ENCODE peak calls at places on chromosome 12, in four cellular contexts. One of them, this sample, is unnamed.

GRCh38 chr12:26286186-26286585 is 90.8 kb downstream of the SSPN start:
- DNase-seq in PC-9: no peak
- DNase-seq in SK-N-SH: no peak
- DNase-seq in PC-3: peak; percentile 28
- DNase-seq in this sample: no peak

GRCh38 chr12:11861864-11862600 is 208.7 kb upstream of the BCL2L14 start:
- DNase-seq in PC-9: no peak
- DNase-seq in SK-N-SH: no peak
- DNase-seq in PC-3: no peak
- DNase-seq in this sample: no peak

GRCh38 chr12:11147420-11147819 is 13.0 kb upstream of the TAS2R30 start:
- DNase-seq in PC-9: no peak
- DNase-seq in SK-N-SH: no peak
- DNase-seq in PC-3: no peak
- DNase-seq in this sample: no peak

GRCh38 chr12:104533134-104533533 is 76.4 kb downstream of the CHST11 start:
- DNase-seq in PC-9: no peak
- DNase-seq in SK-N-SH: no peak
- DNase-seq in PC-3: peak; percentile 16
- DNase-seq in this sample: no peak

GRCh38 chr12:65821336-65821735 is 2.9 kb upstream of the HMGA2 start:
- DNase-seq in PC-9: no peak
- DNase-seq in SK-N-SH: no peak
- DNase-seq in PC-3: peak; percentile 37
- DNase-seq in this sample: peak; percentile 49

GRCh38 chr12:3000548-3001275 is 41.5 kb downstream of the TEAD4 start:
- DNase-seq in PC-9: no peak
- DNase-seq in SK-N-SH: no peak
- DNase-seq in PC-3: no peak
- DNase-seq in this sample: peak; percentile 8

GRCh38 chr12:109308534-109309440 is at the start of gene FOXN4:
- DNase-seq in PC-9: no peak
- DNase-seq in SK-N-SH: peak; percentile 84
- DNase-seq in PC-3: no peak
- DNase-seq in this sample: no peak

GRCh38 chr12:24075650-24076049 is 126.2 kb upstream of the SOX5 start:
- DNase-seq in PC-9: no peak
- DNase-seq in SK-N-SH: no peak
- DNase-seq in PC-3: no peak
- DNase-seq in this sample: no peak

GRCh38 chr12:46535907-46536306 is 163.3 kb upstream of the SLC38A2 start:
- DNase-seq in PC-9: no peak
- DNase-seq in SK-N-SH: no peak
- DNase-seq in PC-3: no peak
- DNase-seq in this sample: no peak

GRCh38 chr12:124772467-124773170 is 91.0 kb downstream of the SCARB1 start:
- DNase-seq in PC-9: no peak
- DNase-seq in SK-N-SH: no peak
- DNase-seq in PC-3: peak; percentile 29
- DNase-seq in this sample: peak; percentile 24

GRCh38 chr12:62469704-62470103 is 3.1 kb downstream of the MON2 start:
- DNase-seq in PC-9: no peak
- DNase-seq in SK-N-SH: no peak
- DNase-seq in PC-3: no peak
- DNase-seq in this sample: no peak

GRCh38 chr12:58741226-58741625 is 179.1 kb downstream of the LRIG3 start:
- DNase-seq in PC-9: no peak
- DNase-seq in SK-N-SH: no peak
- DNase-seq in PC-3: no peak
- DNase-seq in this sample: no peak

GRCh38 chr12:113818278-113818677 is 147.8 kb downstream of the RBM19 start:
- DNase-seq in PC-9: no peak
- DNase-seq in SK-N-SH: no peak
- DNase-seq in PC-3: no peak
- DNase-seq in this sample: peak; percentile 10

GRCh38 chr12:54569072-54569471 is 19.4 kb downstream of the PPP1R1A start:
- DNase-seq in PC-9: no peak
- DNase-seq in SK-N-SH: no peak
- DNase-seq in PC-3: no peak
- DNase-seq in this sample: no peak

GRCh38 chr12:103495783-103496456 is at the start of gene C12orf42:
- DNase-seq in PC-9: no peak
- DNase-seq in SK-N-SH: peak; percentile 74
- DNase-seq in PC-3: peak; percentile 76
- DNase-seq in this sample: peak; percentile 47
- H3K4me2 ChIP-seq in PC-9: no peak within 1 kb of the TSS
- H3K4me2 ChIP-seq in SK-N-SH: peak within 1 kb of the TSS; percentile 84
- H3K4me2 ChIP-seq in PC-3: peak within 1 kb of the TSS; percentile 84
- H3K4me2 ChIP-seq in this sample: peak within 1 kb of the TSS; percentile 38

GRCh38 chr12:68247785-68248184 is 5.6 kb downstream of the IL22 start:
- DNase-seq in PC-9: no peak
- DNase-seq in SK-N-SH: no peak
- DNase-seq in PC-3: no peak
- DNase-seq in this sample: no peak

GRCh38 chr12:68240975-68241374 is 12.4 kb downstream of the IL22 start:
- DNase-seq in PC-9: no peak
- DNase-seq in SK-N-SH: no peak
- DNase-seq in PC-3: peak; percentile 8
- DNase-seq in this sample: peak; percentile 59

GRCh38 chr12:68242777-68243176 is 10.6 kb downstream of the IL22 start:
- DNase-seq in PC-9: no peak
- DNase-seq in SK-N-SH: no peak
- DNase-seq in PC-3: no peak
- DNase-seq in this sample: no peak

GRCh38 chr12:68246350-68246749 is 7.1 kb downstream of the IL22 start:
- DNase-seq in PC-9: no peak
- DNase-seq in SK-N-SH: no peak
- DNase-seq in PC-3: no peak
- DNase-seq in this sample: no peak

GRCh38 chr12:68245071-68246021 is 8.1 kb downstream of the IL22 start:
- DNase-seq in PC-9: no peak
- DNase-seq in SK-N-SH: peak; percentile 27
- DNase-seq in PC-3: no peak
- DNase-seq in this sample: no peak
- H3K27me3 ChIP-seq in PC-9: no peaks in the 10 kb centered on the region
- H3K27me3 ChIP-seq in SK-N-SH: no peaks in the 10 kb centered on the region
- H3K27me3 ChIP-seq in PC-3: no peaks in the 10 kb centered on the region
- H3K27me3 ChIP-seq in this sample: peaks cover 4% of the 10 kb centered on the region

GRCh38 chr12:89350661-89351488 is 1.4 kb downstream of the DUSP6 start:
- DNase-seq in PC-9: no peak
- DNase-seq in SK-N-SH: no peak
- DNase-seq in PC-3: no peak
- DNase-seq in this sample: peak; percentile 42
- H3F3A ChIP-seq in PC-9: peaks cover 67% of the 10 kb centered on the region
- H3F3A ChIP-seq in SK-N-SH: peaks cover 17% of the 10 kb centered on the region
- H3F3A ChIP-seq in PC-3: peaks cover 9% of the 10 kb centered on the region
- H3F3A ChIP-seq in this sample: peaks cover 65% of the 10 kb centered on the region

DNA sequence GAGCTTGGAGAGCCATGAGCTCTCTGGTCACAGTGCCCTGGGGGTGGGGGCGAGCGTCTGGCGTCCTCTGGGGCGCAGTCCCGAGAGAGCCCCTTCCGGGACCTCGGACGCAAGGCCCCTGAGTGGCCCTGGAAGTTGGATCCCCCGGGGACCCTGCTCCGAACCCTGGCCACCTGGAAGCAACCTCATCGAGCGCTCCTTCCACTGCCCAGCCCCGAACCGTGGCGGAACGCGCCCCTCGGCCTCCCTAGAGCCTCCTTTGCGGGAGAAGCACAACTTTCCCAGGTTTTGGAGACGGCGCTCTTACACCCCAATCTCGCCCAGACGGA is 1.2 kb downstream of the NOS1 start:
- DNase-seq in PC-9: no peak
- DNase-seq in SK-N-SH: peak; percentile 43
- DNase-seq in PC-3: no peak
- DNase-seq in this sample: no peak
- H3K4me2 ChIP-seq in PC-9: no peak overlapping the region
- H3K4me2 ChIP-seq in SK-N-SH: peak overlapping the region; percentile 57
- H3K4me2 ChIP-seq in PC-3: peak overlapping the region; percentile 65
- H3K4me2 ChIP-seq in this sample: no peak overlapping the region

GRCh38 chr12:102950950-102951490 is 6.5 kb upstream of the ASCL1 start:
- DNase-seq in PC-9: no peak
- DNase-seq in SK-N-SH: no peak
- DNase-seq in PC-3: no peak
- DNase-seq in this sample: no peak

GRCh38 chr12:102953221-102953620 is 4.3 kb upstream of the ASCL1 start:
- DNase-seq in PC-9: no peak
- DNase-seq in SK-N-SH: no peak
- DNase-seq in PC-3: no peak
- DNase-seq in this sample: no peak

GRCh38 chr12:102956738-102957338 is 636 bp upstream of the ASCL1 start:
- DNase-seq in PC-9: no peak
- DNase-seq in SK-N-SH: no peak
- DNase-seq in PC-3: no peak
- DNase-seq in this sample: no peak

GRCh38 chr12:102955926-102956737 is 1.3 kb upstream of the ASCL1 start:
- DNase-seq in PC-9: no peak
- DNase-seq in SK-N-SH: peak; percentile 73
- DNase-seq in PC-3: no peak
- DNase-seq in this sample: peak; percentile 13

DNA sequence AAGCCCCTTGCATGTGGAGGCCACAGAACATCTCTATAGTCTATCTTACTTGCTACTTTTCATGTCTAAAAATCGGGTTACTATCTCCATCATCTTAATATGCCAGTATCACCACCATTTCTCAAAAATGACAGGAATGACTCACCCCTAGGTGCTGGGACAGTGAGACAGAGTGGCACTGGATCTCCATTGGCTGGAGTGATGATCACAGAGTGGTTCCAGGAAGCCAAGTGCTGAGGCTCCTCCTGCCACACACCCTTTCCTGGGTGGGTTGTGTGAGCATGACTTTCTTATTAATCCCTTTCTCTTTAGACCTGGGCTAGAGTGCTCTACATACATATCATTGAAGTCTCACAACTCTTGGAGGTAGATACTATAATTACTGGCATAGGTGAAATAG is 3.3 kb upstream of the ASCL1 start:
- DNase-seq in PC-9: no peak
- DNase-seq in SK-N-SH: no peak
- DNase-seq in PC-3: no peak
- DNase-seq in this sample: no peak
- H3K27me3 ChIP-seq in PC-9: peaks cover 41% of the 10 kb centered on the region
- H3K27me3 ChIP-seq in SK-N-SH: no peaks in the 10 kb centered on the region
- H3K27me3 ChIP-seq in PC-3: peaks cover 72% of the 10 kb centered on the region
- H3K27me3 ChIP-seq in this sample: peaks cover 77% of the 10 kb centered on the region

DNA sequence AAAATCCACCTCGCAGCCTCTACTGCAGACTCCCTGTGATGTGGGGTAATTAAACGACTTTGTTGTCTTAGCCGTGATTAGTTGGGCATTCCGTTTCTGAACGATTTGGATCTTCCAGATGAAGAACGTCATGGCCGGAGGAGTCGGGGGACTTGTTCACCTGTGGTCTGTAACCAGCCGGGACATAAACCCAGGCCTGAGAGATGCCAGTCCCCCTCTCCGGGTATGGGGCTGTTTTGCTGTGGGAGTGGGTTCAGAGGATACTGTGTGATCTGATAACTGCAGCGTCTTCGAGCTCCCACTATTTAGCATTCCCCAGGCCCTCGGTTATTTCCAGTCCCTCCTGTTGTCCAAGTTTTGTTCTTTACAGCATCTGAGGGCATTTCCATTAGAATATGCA is 96.1 kb downstream of the PIWIL1 start:
- DNase-seq in PC-9: no peak
- DNase-seq in SK-N-SH: no peak
- DNase-seq in PC-3: no peak
- DNase-seq in this sample: no peak
- H3F3A ChIP-seq in PC-9: no peaks in the 10 kb centered on the region
- H3F3A ChIP-seq in SK-N-SH: no peaks in the 10 kb centered on the region
- H3F3A ChIP-seq in PC-3: no peaks in the 10 kb centered on the region
- H3F3A ChIP-seq in this sample: no peaks in the 10 kb centered on the region

GRCh38 chr12:30110505-30110904 is 326.8 kb upstream of the TMTC1 start:
- DNase-seq in PC-9: no peak
- DNase-seq in SK-N-SH: no peak
- DNase-seq in PC-3: no peak
- DNase-seq in this sample: no peak
- H3K4me2 ChIP-seq in PC-9: peak overlapping the region; percentile 10
- H3K4me2 ChIP-seq in SK-N-SH: peak overlapping the region; percentile 54
- H3K4me2 ChIP-seq in PC-3: no peak overlapping the region
- H3K4me2 ChIP-seq in this sample: no peak overlapping the region